ENCODE peak calls at places on chromosome 21, in five cellular contexts. E is AG04450, N is Panc1, G is heart right ventricle, K is tibial nerve. X is an unnamed sample.
A peak's percentile ranks its signal among the peaks of the same experiment; 100 is the strongest.

GRCh38 chr21:42199488-42200463 is 19.2 kb upstream of the ABCG1 start:
- DNase-seq in E (peak; percentile 26), N (no peak), G (no peak), K (no peak), X (peak; percentile 79)

GRCh38 chr21:31888936-31889371 is 16.1 kb downstream of the HUNK start:
- DNase-seq in E (no peak), N (no peak), G (no peak), K (no peak), X (no peak)

GRCh38 chr21:43600642-43601397 is 58.5 kb downstream of the HSF2BP start:
- DNase-seq in E (peak; percentile 84), N (no peak), G (no peak), K (no peak), X (no peak)

GRCh38 chr21:38982096-38982495 is 176.4 kb downstream of the ETS2 start:
- DNase-seq in E (no peak), N (no peak), G (no peak), K (no peak), X (no peak)

GRCh38 chr21:36518883-36519492 is 39.1 kb upstream of the CLDN14 start:
- DNase-seq in E (no peak), N (no peak), G (no peak), K (no peak), X (peak; percentile 52)

GRCh38 chr21:42149656-42150457 is 69.1 kb upstream of the ABCG1 start:
- DNase-seq in E (no peak), N (no peak), G (no peak), K (no peak), X (peak; percentile 27)

GRCh38 chr21:15651172-15651571 is 78.6 kb upstream of the USP25 start:
- DNase-seq in E (no peak), N (no peak), G (no peak), K (no peak), X (no peak)

GRCh38 chr21:28454978-28455600 is 537.6 kb downstream of the LTN1 start:
- DNase-seq in E (no peak), N (no peak), G (no peak), K (no peak), X (no peak)

GRCh38 chr21:41706263-41706639 is 60.6 kb downstream of the RIPK4 start:
- DNase-seq in E (no peak), N (no peak), G (no peak), K (no peak), X (no peak)

GRCh38 chr21:36246080-36246631 is 73.8 kb upstream of the MORC3 start:
- DNase-seq in E (no peak), N (no peak), G (no peak), K (no peak), X (no peak)

GRCh38 chr21:43740497-43741156 is 21.7 kb downstream of the PDXK start:
- DNase-seq in E (no peak), N (no peak), G (no peak), K (peak; percentile 52), X (no peak)

GRCh38 chr21:42069327-42069726 is 1.8 kb upstream of the UMODL1 start:
- DNase-seq in E (no peak), N (no peak), G (no peak), K (no peak), X (no peak)

GRCh38 chr21:42403611-42404231 is at the start of gene UBASH3A:
- DNase-seq in E (no peak), N (no peak), G (no peak), K (no peak), X (no peak)

GRCh38 chr21:43854773-43855633 is 10.0 kb upstream of the AGPAT3 start:
- DNase-seq in E (no peak), N (no peak), G (no peak), K (no peak), X (peak; percentile 58)

GRCh38 chr21:44089001-44089911 is 17.9 kb upstream of the PWP2 start:
- DNase-seq in E (no peak), N (no peak), G (no peak), K (no peak), X (peak; percentile 70)

GRCh38 chr21:42575111-42575510 is 61.5 kb downstream of the SLC37A1 start:
- DNase-seq in E (no peak), N (no peak), G (no peak), K (no peak), X (no peak)

GRCh38 chr21:31987696-31988095 is 114.9 kb downstream of the HUNK start:
- DNase-seq in E (no peak), N (no peak), G (no peak), K (no peak), X (no peak)

GRCh38 chr21:38712076-38712475 is 93.7 kb upstream of the ETS2 start:
- DNase-seq in E (no peak), N (peak; percentile 30), G (peak; percentile 19), K (no peak), X (peak; percentile 22)

GRCh38 chr21:42154237-42155044 is 64.5 kb upstream of the ABCG1 start:
- DNase-seq in E (no peak), N (no peak), G (no peak), K (no peak), X (no peak)

GRCh38 chr21:41245509-41246135 is 71.0 kb upstream of the FAM3B start:
- DNase-seq in E (no peak), N (no peak), G (no peak), K (no peak), X (no peak)

GRCh38 chr21:31509108-31510017 is 150.1 kb upstream of the SOD1 start:
- DNase-seq in E (no peak), N (no peak), G (no peak), K (no peak), X (peak; percentile 64)

GRCh38 chr21:41600116-41600515 is 92.2 kb upstream of the TMPRSS2 start:
- DNase-seq in E (no peak), N (no peak), G (no peak), K (no peak), X (no peak)

GRCh38 chr21:14273736-14274538 is 58.0 kb downstream of the RBM11 start:
- DNase-seq in E (no peak), N (no peak), G (peak; percentile 26), K (no peak), X (no peak)

GRCh38 chr21:27975514-27975913 is 1008.6 kb upstream of the ADAMTS5 start:
- DNase-seq in E (no peak), N (no peak), G (no peak), K (no peak), X (no peak)

GRCh38 chr21:14877581-14878228 is 187.1 kb downstream of the NRIP1 start:
- DNase-seq in E (no peak), N (no peak), G (no peak), K (no peak), X (no peak)

GRCh38 chr21:27329255-27329851 is 362.5 kb upstream of the ADAMTS5 start:
- DNase-seq in E (peak; percentile 65), N (no peak), G (no peak), K (no peak), X (no peak)

GRCh38 chr21:15285567-15285966 is 220.8 kb upstream of the NRIP1 start:
- DNase-seq in E (no peak), N (no peak), G (no peak), K (no peak), X (no peak)

GRCh38 chr21:15627011-15627410 is 102.8 kb upstream of the USP25 start:
- DNase-seq in E (no peak), N (no peak), G (no peak), K (no peak), X (no peak)

GRCh38 chr21:32371913-32372314 is 20.9 kb downstream of the URB1 start:
- DNase-seq in E (peak; percentile 52), N (no peak), G (peak; percentile 21), K (no peak), X (no peak)

GRCh38 chr21:46050651-46051378 is 47.1 kb upstream of the COL6A2 start:
- DNase-seq in E (no peak), N (no peak), G (no peak), K (no peak), X (no peak)
- H3K27ac ChIP-seq in E (no peak overlapping the region), N (no peak overlapping the region), G (no peak overlapping the region), K (no peak overlapping the region), X (no peak overlapping the region)

DNA sequence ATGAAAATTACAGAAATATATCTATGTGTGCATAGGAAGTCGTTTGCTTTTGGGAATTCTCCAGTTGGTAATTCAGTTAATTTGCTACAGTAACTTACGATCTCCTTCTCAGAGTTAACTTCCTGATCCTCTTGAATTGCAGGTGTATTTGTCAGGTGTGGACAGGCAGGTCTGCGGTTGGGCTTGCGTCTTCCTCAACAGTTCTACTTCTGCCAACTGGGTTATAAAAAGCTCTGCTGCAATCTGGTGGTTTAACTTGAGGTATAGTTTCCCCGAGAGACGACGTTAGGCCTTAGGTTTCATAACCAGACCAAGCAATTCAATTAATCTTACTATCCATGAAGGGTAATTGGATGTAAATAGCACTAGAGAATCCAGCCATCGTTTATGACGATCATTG is 88.2 kb downstream of the GABPA start:
- DNase-seq in E (no peak), N (no peak), G (no peak), K (no peak), X (no peak)
- TF ChIP-seq CTCF in E (no peak), N (no peak), G (no peak), K (no peak), X (no peak)

GRCh38 chr21:34180826-34181359 is 107.5 kb downstream of the MRPS6 start:
- DNase-seq in E (no peak), N (no peak), G (no peak), K (no peak), X (no peak)

GRCh38 chr21:34179204-34179935 is 106.0 kb downstream of the MRPS6 start:
- DNase-seq in E (no peak), N (no peak), G (no peak), K (no peak), X (no peak)

GRCh38 chr21:34182436-34182835 is 109.1 kb downstream of the MRPS6 start:
- DNase-seq in E (no peak), N (no peak), G (no peak), K (no peak), X (no peak)

GRCh38 chr21:34181418-34181817 is 108.0 kb downstream of the MRPS6 start:
- DNase-seq in E (no peak), N (no peak), G (no peak), K (no peak), X (no peak)

DNA sequence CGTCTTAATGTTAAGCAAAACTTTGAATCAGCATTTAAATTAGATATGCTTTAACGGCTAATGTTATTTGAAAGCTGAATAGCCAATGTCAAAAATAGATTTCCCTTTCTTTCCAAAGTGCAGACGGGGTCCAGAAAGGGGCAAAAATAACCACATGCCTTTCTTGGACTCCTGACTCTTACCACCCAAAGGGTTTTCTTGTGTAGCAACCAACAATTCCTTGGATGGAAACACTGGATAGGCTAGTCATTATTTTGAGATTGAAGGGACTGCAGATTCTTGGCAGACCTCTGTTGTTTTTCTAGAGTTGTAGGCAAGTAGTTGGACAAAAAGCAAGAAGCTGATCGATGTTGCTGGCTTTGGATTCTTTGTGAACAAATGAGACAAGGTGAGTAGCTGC is 107.0 kb downstream of the MRPS6 start:
- DNase-seq in E (no peak), N (no peak), G (no peak), K (no peak), X (no peak)
- H3K27ac ChIP-seq in E (no peak overlapping the region), N (no peak overlapping the region), G (no peak overlapping the region), K (peak overlapping the region; percentile 23), X (no peak overlapping the region)

DNA sequence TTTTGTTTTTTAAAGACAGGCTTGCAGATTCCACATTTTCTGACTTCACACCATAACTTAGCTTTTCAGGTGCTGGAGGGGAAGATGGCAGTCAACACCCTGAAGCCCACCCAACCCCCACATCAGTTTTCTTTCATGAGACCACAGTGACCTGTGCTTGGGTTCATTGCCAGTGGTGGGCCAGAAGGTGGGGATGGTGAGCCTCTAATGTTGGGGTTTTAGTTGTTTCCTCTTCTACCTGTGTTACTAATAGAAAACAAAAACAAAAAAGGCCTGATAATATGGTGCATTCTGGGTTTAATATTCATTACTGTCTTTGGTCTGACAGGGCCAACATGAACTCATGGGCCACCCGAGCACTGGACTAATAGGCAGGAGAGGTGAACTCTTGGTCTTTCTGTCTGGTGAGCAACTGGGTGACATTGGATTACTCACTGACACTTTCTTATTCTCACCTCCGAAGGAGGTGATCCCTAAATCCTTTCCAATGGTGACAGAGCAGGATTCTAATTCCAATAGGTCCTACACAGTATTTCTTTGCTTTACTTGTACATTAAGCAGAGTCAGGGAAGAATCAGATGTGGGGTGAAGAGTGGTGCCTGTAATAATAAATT is 132.8 kb downstream of the CLIC6 start:
- DNase-seq in E (no peak), N (no peak), G (no peak), K (no peak), X (peak; percentile 48)
- TF ChIP-seq CTCF in E (peak; percentile 23), N (peak; percentile 48), G (no peak), K (peak; percentile 12), X (peak; percentile 76)

X was measured in OCI-LY7.